ENCODE peak calls at places on chromosomes 5 and 9, in ten cellular contexts. R is fibroblast of lung, Y is fibroblast of mammary gland, W is A549, I is body of pancreas, J is GM06990, E is lower leg skin, X is GM20000, K is GM23338, L is astrocyte of the spinal cord. H is an unnamed sample.

GRCh38 chr9:99873943-99874584 is 32.4 kb upstream of the STX17 start:
- DNase-seq in I (no peak), W (no peak), L (peak; percentile 7), J (no peak), E (no peak), R (peak; percentile 8), K (no peak), X (no peak), Y (peak; percentile 1), H (no peak)

GRCh38 chr5:96855041-96855872 is 21.0 kb upstream of the ERAP2 start:
- DNase-seq in Y (peak; percentile 97), X (no peak), L (peak; percentile 50), K (no peak), E (no peak), I (no peak), R (peak; percentile 80), W (no peak), J (no peak), H (no peak)

GRCh38 chr5:157113007-157113406 is 4.2 kb upstream of the HAVCR2 start:
- DNase-seq in Y (peak; percentile 57), J (no peak), I (no peak), K (no peak), E (no peak), R (no peak), L (no peak), W (no peak), X (no peak), H (no peak)

GRCh38 chr9:124010303-124010664 is 1.3 kb upstream of the LHX2 start:
- DNase-seq in W (no peak), E (no peak), K (no peak), L (no peak), Y (no peak), I (no peak), J (no peak), R (no peak), X (no peak), H (no peak)

GRCh38 chr5:151021771-151022170 is 1.4 kb downstream of the GPX3 start:
- DNase-seq in K (no peak), L (no peak), R (no peak), E (no peak), I (no peak), J (no peak), X (no peak), Y (no peak), W (no peak), H (no peak)

GRCh38 chr9:88998506-88998905 is 7.2 kb downstream of the S1PR3 start:
- DNase-seq in E (no peak), L (no peak), K (no peak), I (no peak), X (no peak), J (no peak), W (no peak), R (no peak), Y (peak; percentile 48), H (no peak)

GRCh38 chr5:56080375-56081052 is 85.8 kb upstream of the IL6ST start:
- DNase-seq in E (no peak), L (no peak), I (no peak), J (peak; percentile 61), Y (no peak), R (no peak), K (no peak), W (no peak), X (no peak), H (no peak)

GRCh38 chr9:134785325-134786108 is 95.1 kb upstream of the FCN2 start:
- DNase-seq in K (no peak), W (no peak), L (no peak), Y (no peak), I (peak; percentile 22), E (no peak), X (no peak), R (peak; percentile 49), J (no peak), H (no peak)

GRCh38 chr9:72540348-72540873 is 19.0 kb downstream of the TMC1 start:
- DNase-seq in Y (peak; percentile 74), K (no peak), I (peak; percentile 23), E (no peak), J (no peak), L (peak; percentile 53), X (no peak), R (peak; percentile 85), W (no peak), H (peak; percentile 68)

GRCh38 chr5:79956173-79956670 is 34.8 kb downstream of the MTX3 start:
- DNase-seq in Y (peak; percentile 48), E (peak; percentile 21), L (peak; percentile 46), I (no peak), W (peak; percentile 10), R (peak; percentile 77), J (no peak), X (no peak), K (no peak), H (peak; percentile 59)

GRCh38 chr5:59746261-59746765 is 147.2 kb downstream of the PDE4D start:
- DNase-seq in E (no peak), X (no peak), R (peak; percentile 82), Y (peak; percentile 89), J (no peak), I (no peak), K (no peak), L (peak; percentile 71), W (peak; percentile 53), H (peak; percentile 62)

GRCh38 chr9:93968451-93969327 is 13.5 kb upstream of the BARX1 start:
- DNase-seq in J (no peak), K (no peak), E (no peak), W (no peak), I (no peak), X (no peak), L (peak; percentile 36), R (peak; percentile 45), Y (no peak), H (no peak)

GRCh38 chr5:177086918-177087706 is 397 bp downstream of the FGFR4 start:
- DNase-seq in L (peak; percentile 12), I (peak; percentile 90), Y (no peak), K (peak; percentile 83), R (peak; percentile 10), E (no peak), J (peak; percentile 71), W (peak; percentile 92), X (peak; percentile 90), H (no peak)

GRCh38 chr5:172600571-172600970 is 40.5 kb upstream of the NEURL1B start:
- DNase-seq in R (no peak), K (no peak), W (no peak), Y (no peak), E (no peak), I (no peak), J (no peak), X (no peak), L (no peak), H (no peak)

GRCh38 chr5:14180437-14180836 is 37.3 kb downstream of the TRIO start:
- DNase-seq in L (no peak), Y (no peak), J (no peak), X (no peak), I (no peak), R (no peak), E (no peak), W (no peak), K (no peak), H (no peak)

DNA sequence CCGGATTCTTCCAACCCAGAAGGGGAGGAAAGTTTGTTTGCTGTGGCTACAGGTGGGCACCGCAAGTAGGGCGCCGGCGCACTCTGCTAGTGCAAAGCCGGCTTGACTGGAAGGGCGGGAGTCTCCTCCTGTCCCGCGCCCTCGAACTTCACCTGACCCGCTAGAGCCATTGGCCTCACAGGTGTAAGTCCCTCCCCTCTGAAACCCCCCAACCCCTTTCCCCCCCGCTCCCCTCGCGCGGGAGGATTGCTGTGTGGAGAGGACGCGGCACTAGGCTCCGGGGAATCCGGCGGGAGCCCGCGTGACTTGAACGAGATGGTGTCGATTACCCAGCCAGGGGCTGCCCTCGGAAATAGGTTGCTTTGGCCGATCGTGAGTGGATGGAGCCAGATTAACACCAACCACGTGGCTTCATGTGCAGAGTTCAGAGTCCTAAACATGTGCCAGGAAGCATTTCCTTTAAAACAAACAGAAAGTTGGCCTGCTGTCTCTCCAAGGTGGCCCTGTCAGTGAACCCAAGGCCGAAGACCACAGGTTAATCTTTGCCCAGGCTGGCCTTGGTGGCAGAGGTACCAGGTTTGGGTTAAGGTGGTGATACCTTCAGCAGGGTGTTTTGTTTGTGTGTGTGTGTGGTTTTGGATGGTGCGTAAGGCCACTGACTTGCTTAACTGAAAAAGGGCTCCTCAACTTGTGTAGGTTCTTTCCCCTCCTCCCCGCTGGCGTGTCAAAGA is 1.0 kb downstream of the IQGAP2 start:
- DNase-seq in I (peak; percentile 89), K (peak; percentile 93), E (peak; percentile 24), L (no peak), X (peak; percentile 66), J (peak; percentile 62), W (peak; percentile 6), R (no peak), Y (no peak), H (no peak)
- TF ChIP-seq CTCF in I (no peak), K (peak; percentile 75), E (no peak), L (no peak), X (no peak), J (no peak), W (peak; percentile 8), R (no peak), Y (no peak), H (no peak)

GRCh38 chr5:24477958-24478357 is 166.8 kb downstream of the CDH10 start:
- DNase-seq in K (no peak), Y (no peak), J (no peak), W (no peak), E (no peak), L (no peak), R (no peak), X (no peak), I (no peak), H (no peak)
- TF ChIP-seq CTCF in K (no peak), Y (no peak), J (no peak), W (no peak), E (no peak), L (no peak), R (no peak), X (no peak), I (no peak), H (no peak)

GRCh38 chr5:139650031-139650688 is 2.0 kb downstream of the CXXC5 start:
- DNase-seq in E (no peak), I (peak; percentile 53), L (peak; percentile 39), Y (no peak), K (peak; percentile 73), J (peak; percentile 64), W (no peak), X (peak; percentile 61), R (no peak), H (no peak)
- TF ChIP-seq CTCF in E (no peak), I (peak; percentile 40), L (peak; percentile 53), Y (no peak), K (peak; percentile 32), J (peak; percentile 66), W (no peak), X (peak; percentile 18), R (peak; percentile 36), H (peak; percentile 59)

DNA sequence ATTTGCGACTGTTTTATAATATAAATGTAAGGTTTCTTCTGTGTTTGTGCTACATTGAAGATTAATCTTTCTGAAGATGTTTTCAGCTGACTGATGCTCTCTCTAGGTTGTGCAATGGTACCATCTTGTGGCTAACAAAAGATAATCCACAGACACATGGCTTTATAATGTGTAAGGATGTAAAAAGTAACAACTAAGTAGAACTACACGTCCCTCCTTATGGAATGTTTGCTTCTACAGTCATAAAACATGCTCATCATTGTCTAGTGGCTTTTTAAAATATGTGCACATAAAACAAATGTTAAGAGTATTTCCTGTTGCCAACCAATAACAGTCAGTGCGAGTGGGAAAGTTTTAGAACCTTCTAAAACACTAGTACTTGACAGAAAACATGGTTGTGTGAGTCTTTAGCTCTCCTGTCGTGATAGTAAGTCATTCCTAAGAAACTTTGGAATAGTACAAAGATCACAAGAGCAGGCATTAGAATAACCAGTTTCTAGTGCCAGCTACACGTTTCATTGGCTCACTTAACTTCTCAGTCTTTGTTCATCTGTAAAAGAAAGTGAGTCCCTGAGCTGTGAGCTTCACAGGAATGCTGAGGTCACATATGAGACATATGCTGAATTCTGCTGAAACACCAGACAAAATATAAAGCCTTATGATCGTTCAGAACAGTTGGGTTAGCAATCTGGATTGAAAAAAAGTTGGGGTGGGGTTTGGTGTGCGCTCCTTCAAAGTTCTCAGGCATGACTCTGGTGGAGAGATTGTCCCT is 75.7 kb upstream of the GLIS3 start:
- DNase-seq in E (no peak), R (peak; percentile 69), K (peak; percentile 30), X (peak; percentile 16), I (no peak), W (peak; percentile 52), Y (peak; percentile 82), J (no peak), L (peak; percentile 68), H (peak; percentile 92)
- TF ChIP-seq CTCF in E (no peak), R (peak; percentile 44), K (peak; percentile 66), X (no peak), I (peak; percentile 43), W (peak; percentile 90), Y (peak; percentile 65), J (peak; percentile 28), L (peak; percentile 54), H (peak; percentile 77)

H was measured in HFFc6.